ENCODE peak calls at places on chromosomes 6 and 20, in five cellular contexts. H is tibial nerve, Y is mammary epithelial cell, J is uterus, V is BE2C. F is an unnamed sample. For H3K9me3, the result is how much of the 10 kb centered on the place peaks cover.

GRCh38 chr6:155177369-155177961 is 86.3 kb upstream of the CLDN20 start:
- DNase-seq in H (no peak), Y (peak), J (peak), V (peak), F (no peak)

GRCh38 chr6:148166339-148166949 is 176.2 kb upstream of the SASH1 start:
- DNase-seq in H (no peak), Y (peak), J (no peak), V (no peak), F (no peak)

GRCh38 chr6:93916716-93917115 is 497.4 kb upstream of the EPHA7 start:
- DNase-seq in H (no peak), Y (no peak), J (no peak), V (no peak), F (no peak)

GRCh38 chr6:54294965-54295532 is 13.2 kb upstream of the TINAG start:
- DNase-seq in H (no peak), Y (no peak), J (no peak), V (no peak), F (no peak)

GRCh38 chr6:43544461-43544860 is 27.6 kb downstream of the POLR1C start:
- DNase-seq in H (no peak), Y (no peak), J (no peak), V (no peak), F (no peak)

GRCh38 chr6:5765141-5765760 is 241.5 kb downstream of the NRN1 start:
- DNase-seq in H (no peak), Y (no peak), J (no peak), V (no peak), F (no peak)

GRCh38 chr6:169140986-169141495 is 112.6 kb downstream of the THBS2 start:
- DNase-seq in H (no peak), Y (no peak), J (no peak), V (no peak), F (no peak)

GRCh38 chr6:101296184-101296583 is 97.3 kb upstream of the GRIK2 start:
- DNase-seq in H (no peak), Y (peak), J (no peak), V (peak), F (no peak)

GRCh38 chr6:165308926-165309731 is at the start of gene C6orf118:
- DNase-seq in H (no peak), Y (no peak), J (no peak), V (peak), F (no peak)

GRCh38 chr6:114249522-114249921 is 93.3 kb downstream of the HS3ST5 start:
- DNase-seq in H (no peak), Y (no peak), J (no peak), V (no peak), F (no peak)

GRCh38 chr6:14841901-14842421 is 403.9 kb upstream of the JARID2 start:
- DNase-seq in H (no peak), Y (peak), J (peak), V (no peak), F (no peak)

GRCh38 chr6:167485186-167485978 is 160.5 kb downstream of the TTLL2 start:
- DNase-seq in H (no peak), Y (no peak), J (peak), V (no peak), F (no peak)

GRCh38 chr20:6765469-6766058 is 1.9 kb upstream of the BMP2 start:
- DNase-seq in H (no peak), Y (peak), J (no peak), V (no peak), F (no peak)

GRCh38 chr6:142845143-142845571 is 99.8 kb downstream of the HIVEP2 start:
- DNase-seq in H (no peak), Y (peak), J (no peak), V (no peak), F (no peak)

GRCh38 chr6:1724616-1725015 is 114.9 kb downstream of the FOXC1 start:
- DNase-seq in H (no peak), Y (peak), J (peak), V (no peak), F (no peak)

GRCh38 chr20:44075191-44075949 is 111.6 kb downstream of the JPH2 start:
- DNase-seq in H (no peak), Y (no peak), J (peak), V (no peak), F (no peak)

GRCh38 chr6:129364037-129364436 is 345.9 kb downstream of the ARHGAP18 start:
- DNase-seq in H (no peak), Y (no peak), J (no peak), V (no peak), F (no peak)

GRCh38 chr6:2127484-2127911 is 117.9 kb downstream of the GMDS start:
- DNase-seq in H (no peak), Y (no peak), J (peak), V (no peak), F (no peak)

GRCh38 chr6:108589244-108589730 is 28.6 kb downstream of the FOXO3 start:
- DNase-seq in H (peak), Y (peak), J (peak), V (peak), F (no peak)

GRCh38 chr20:59632426-59633113 is 28.2 kb downstream of the PHACTR3 start:
- DNase-seq in H (no peak), Y (no peak), J (no peak), V (no peak), F (no peak)
- H3K9me3 ChIP-seq in H (under half), Y (under half), J (under half), V (under half), F (under half)

GRCh38 chr20:51220293-51220706 is 197.4 kb upstream of the KCNG1 start:
- DNase-seq in H (no peak), Y (no peak), J (peak), V (peak), F (peak)

GRCh38 chr20:51219544-51219943 is 196.6 kb upstream of the KCNG1 start:
- DNase-seq in H (no peak), Y (no peak), J (no peak), V (no peak), F (no peak)

GRCh38 chr20:51223163-51223562 is 200.3 kb upstream of the KCNG1 start:
- DNase-seq in H (no peak), Y (no peak), J (no peak), V (no peak), F (no peak)

GRCh38 chr20:51221791-51222408 is 199.0 kb upstream of the KCNG1 start:
- DNase-seq in H (no peak), Y (peak), J (no peak), V (no peak), F (no peak)

GRCh38 chr20:51221103-51221502 is 198.2 kb upstream of the KCNG1 start:
- DNase-seq in H (no peak), Y (no peak), J (no peak), V (no peak), F (no peak)
- H3K9me3 ChIP-seq in H (under half), Y (under half), J (under half), V (under half), F (under half)

GRCh38 chr6:159256128-159256527 is 86.9 kb downstream of the FNDC1 start:
- DNase-seq in H (no peak), Y (no peak), J (no peak), V (no peak), F (no peak)
- H3K9me3 ChIP-seq in H (under half), Y (under half), J (under half), V (under half), F (under half)

GRCh38 chr6:67541591-67541990 is 1093.5 kb upstream of the ADGRB3 start:
- DNase-seq in H (no peak), Y (no peak), J (no peak), V (no peak), F (no peak)
- H3K9me3 ChIP-seq in H (under half), Y (under half), J (under half), V (under half), F (under half)

GRCh38 chr20:49285233-49285668 is 7.4 kb upstream of the ZNFX1 start:
- DNase-seq in H (no peak), Y (no peak), J (no peak), V (no peak), F (no peak)
- H3K9me3 ChIP-seq in H (under half), Y (under half), J (under half), V (under half), F (half or more)

GRCh38 chr20:55893031-55893430 is 112.3 kb downstream of the CBLN4 start:
- DNase-seq in H (no peak), Y (peak), J (no peak), V (no peak), F (no peak)
- H3K9me3 ChIP-seq in H (under half), Y (under half), J (under half), V (under half), F (under half)

GRCh38 chr6:36147294-36147693 is 17.0 kb downstream of the MAPK13 start:
- DNase-seq in H (no peak), Y (no peak), J (no peak), V (no peak), F (no peak)
- H3K9me3 ChIP-seq in H (under half), Y (under half), J (under half), V (under half), F (under half)

GRCh38 chr20:15817351-15817750 is 755.9 kb downstream of the KIF16B start:
- DNase-seq in H (no peak), Y (no peak), J (no peak), V (no peak), F (no peak)

GRCh38 chr20:15814360-15814759 is 758.9 kb downstream of the KIF16B start:
- DNase-seq in H (no peak), Y (no peak), J (no peak), V (no peak), F (no peak)

GRCh38 chr20:15814903-15815302 is 758.3 kb downstream of the KIF16B start:
- DNase-seq in H (no peak), Y (peak), J (no peak), V (no peak), F (no peak)

GRCh38 chr20:15823718-15824117 is 749.5 kb downstream of the KIF16B start:
- DNase-seq in H (no peak), Y (no peak), J (no peak), V (peak), F (no peak)

DNA sequence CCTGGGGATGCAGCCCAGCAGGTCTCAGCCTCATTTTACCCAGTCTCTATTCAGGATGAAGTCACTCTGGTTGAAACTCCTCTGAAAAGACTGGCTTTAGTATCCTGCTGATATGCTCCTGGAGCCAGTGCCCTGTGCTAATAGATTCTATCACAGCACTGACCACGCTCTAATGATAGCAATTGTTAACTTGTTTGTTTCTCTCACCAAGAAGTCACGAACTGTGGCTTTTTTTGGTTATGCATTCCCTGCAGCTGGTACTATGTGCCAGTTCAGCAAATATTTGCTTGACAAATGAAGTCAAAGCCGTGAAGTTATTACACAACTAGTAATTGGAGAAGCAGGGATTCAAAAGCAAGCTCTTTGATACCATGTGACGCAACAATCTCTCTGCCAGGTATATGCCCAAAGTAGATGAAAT is 754.6 kb downstream of the KIF16B start:
- DNase-seq in H (no peak), Y (peak), J (no peak), V (no peak), F (no peak)
- H3K9me3 ChIP-seq in H (under half), Y (under half), J (under half), V (under half), F (under half)

GRCh38 chr20:58483470-58483869 is 31.7 kb downstream of the APCDD1L start:
- DNase-seq in H (no peak), Y (no peak), J (no peak), V (no peak), F (no peak)
- H3K9me3 ChIP-seq in H (under half), Y (under half), J (under half), V (under half), F (under half)

DNA sequence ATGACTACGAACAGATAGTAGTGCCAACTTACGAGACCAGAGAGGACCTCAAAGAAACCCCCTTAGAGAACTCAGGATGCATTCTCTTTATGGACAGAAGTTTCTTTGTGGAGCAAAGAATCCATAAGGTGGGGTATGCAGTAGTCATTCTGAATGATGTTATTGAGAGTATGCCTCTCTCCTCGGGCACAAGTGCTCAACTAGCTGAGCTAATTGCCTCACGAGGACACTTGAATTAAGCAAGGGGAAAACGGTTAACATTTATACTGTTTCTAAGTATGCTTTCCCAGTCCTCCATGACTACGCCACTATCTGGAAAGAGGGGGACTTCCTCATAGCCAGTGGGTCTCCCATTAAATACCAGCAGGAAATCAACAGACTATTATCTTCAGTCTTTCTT is 25.6 kb downstream of the MC3R start:
- DNase-seq in H (no peak), Y (no peak), J (no peak), V (no peak), F (no peak)
- H3K9me3 ChIP-seq in H (under half), Y (under half), J (under half), V (under half), F (under half)

F was measured in T-helper 17 cell.